ENCODE peak calls at places on chromosomes 3 and 15, in ten cellular contexts. B, R, E, H, T, X, N, C, S and O are unnamed samples.

GRCh38 chr3:62539762-62540161 is 166.4 kb upstream of the FEZF2 start:
- DNase-seq in E (no peak), T (no peak), R (no peak), N (no peak), H (no peak), B (no peak), X (no peak), C (no peak), S (no peak), O (no peak)

GRCh38 chr15:90836296-90836871 is 32.0 kb upstream of the FURIN start:
- DNase-seq in E (no peak), C (peak), H (peak), X (peak), S (no peak), T (no peak), N (no peak), B (no peak), R (no peak), O (no peak)

GRCh38 chr3:189898559-189899153 is 222.0 kb downstream of the P3H2 start:
- DNase-seq in C (peak), N (no peak), B (no peak), E (no peak), T (no peak), S (no peak), R (no peak), X (no peak), H (no peak), O (no peak)

GRCh38 chr3:6088433-6088832 is 772.5 kb upstream of the GRM7 start:
- DNase-seq in C (no peak), R (no peak), B (no peak), X (no peak), T (no peak), N (no peak), E (no peak), H (no peak), S (no peak), O (no peak)

GRCh38 chr15:60009124-60009523 is 5.0 kb downstream of the FOXB1 start:
- DNase-seq in E (no peak), S (no peak), H (no peak), X (no peak), C (no peak), T (no peak), B (no peak), R (no peak), N (no peak), O (no peak)

GRCh38 chr3:69250014-69250413 is 127.6 kb upstream of the LMOD3 start:
- DNase-seq in T (no peak), C (peak), S (no peak), N (no peak), X (no peak), B (no peak), H (peak), E (no peak), R (peak), O (no peak)

GRCh38 chr15:40192942-40193341 is 32.1 kb downstream of the BUB1B start:
- DNase-seq in T (no peak), H (no peak), X (no peak), E (no peak), B (no peak), C (no peak), S (no peak), N (no peak), R (no peak), O (no peak)

GRCh38 chr3:25872200-25872877 is 82.4 kb downstream of the OXSM start:
- DNase-seq in X (no peak), C (no peak), T (no peak), R (no peak), E (no peak), N (no peak), S (no peak), H (no peak), B (no peak), O (no peak)

GRCh38 chr3:190319660-190320059 is 2.6 kb downstream of the CLDN1 start:
- DNase-seq in X (no peak), H (no peak), E (no peak), C (no peak), T (no peak), S (no peak), R (no peak), N (no peak), B (no peak), O (no peak)

GRCh38 chr15:39594056-39594763 is 13.3 kb downstream of the THBS1 start:
- DNase-seq in T (no peak), R (peak), S (no peak), X (no peak), C (no peak), B (no peak), H (no peak), E (no peak), N (no peak), O (no peak)

GRCh38 chr3:26579126-26579525 is 43.4 kb upstream of the LRRC3B start:
- DNase-seq in N (no peak), X (no peak), E (no peak), R (no peak), C (no peak), T (no peak), H (no peak), S (no peak), B (no peak), O (no peak)

GRCh38 chr3:23668430-23668904 is 137.3 kb upstream of the UBE2E1 start:
- DNase-seq in T (no peak), N (no peak), R (no peak), E (peak), S (no peak), X (no peak), C (no peak), H (no peak), B (no peak), O (no peak)

GRCh38 chr15:85142324-85142723 is 160.7 kb downstream of the PDE8A start:
- DNase-seq in T (no peak), S (no peak), H (no peak), E (no peak), X (no peak), N (no peak), R (no peak), C (no peak), B (no peak), O (no peak)

GRCh38 chr15:41905360-41905793 is 11.5 kb upstream of the SPTBN5 start:
- DNase-seq in R (no peak), N (no peak), C (no peak), E (no peak), B (no peak), S (no peak), X (no peak), T (no peak), H (no peak), O (no peak)

GRCh38 chr15:51312754-51313390 is 25.5 kb downstream of the CYP19A1 start:
- DNase-seq in E (no peak), S (no peak), N (no peak), C (no peak), R (no peak), X (peak), H (no peak), T (no peak), B (no peak), O (no peak)

GRCh38 chr3:129777806-129778205 is 115.7 kb downstream of the TMCC1 start:
- DNase-seq in T (no peak), C (no peak), E (no peak), N (no peak), X (no peak), R (no peak), B (no peak), S (no peak), H (no peak), O (no peak)

GRCh38 chr3:143443851-143444331 is 324.3 kb downstream of the CHST2 start:
- DNase-seq in T (peak), E (peak), N (no peak), S (peak), B (no peak), X (no peak), C (peak), R (peak), H (no peak), O (no peak)

GRCh38 chr3:8458235-8458634 is 43.4 kb upstream of the LMCD1 start:
- DNase-seq in X (no peak), T (no peak), E (no peak), C (no peak), S (no peak), H (no peak), B (no peak), N (no peak), R (no peak), O (no peak)

GRCh38 chr15:95845862-95846515 is 484.5 kb upstream of the NR2F2 start:
- DNase-seq in B (peak), S (peak), C (no peak), R (no peak), X (no peak), E (no peak), T (peak), N (peak), H (no peak), O (no peak)

GRCh38 chr3:133124511-133124910 is 86.3 kb downstream of the TMEM108 start:
- DNase-seq in X (no peak), S (no peak), N (no peak), B (no peak), T (no peak), C (no peak), H (no peak), E (no peak), R (no peak), O (no peak)

GRCh38 chr15:82548700-82549099 is 8.4 kb upstream of the RPS17 start:
- DNase-seq in R (no peak), S (no peak), C (no peak), X (no peak), H (no peak), E (no peak), B (no peak), T (no peak), N (no peak), O (no peak)

GRCh38 chr3:89606151-89606550 is 498.7 kb downstream of the EPHA3 start:
- DNase-seq in B (no peak), X (peak), C (no peak), E (no peak), H (no peak), T (no peak), S (no peak), R (no peak), N (no peak), O (no peak)

GRCh38 chr15:95615436-95615835 is 715.1 kb upstream of the NR2F2 start:
- DNase-seq in T (no peak), R (no peak), B (no peak), X (no peak), C (no peak), N (no peak), E (no peak), S (no peak), H (no peak), O (no peak)

GRCh38 chr3:184368804-184369183 is 7.3 kb downstream of the POLR2H start:
- DNase-seq in X (no peak), C (no peak), B (no peak), N (no peak), T (no peak), S (no peak), R (no peak), E (no peak), H (no peak), O (no peak)

GRCh38 chr3:107438671-107439070 is 61.4 kb downstream of the CCDC54 start:
- DNase-seq in R (no peak), C (no peak), X (no peak), B (no peak), E (no peak), S (no peak), N (no peak), T (no peak), H (no peak), O (no peak)

GRCh38 chr15:80967451-80967850 is 22.2 kb downstream of the MESD start:
- DNase-seq in E (no peak), N (no peak), S (no peak), X (peak), C (no peak), H (peak), B (no peak), R (no peak), T (no peak), O (no peak)

GRCh38 chr3:901953-902778 is 190.7 kb upstream of the CNTN6 start:
- DNase-seq in B (no peak), N (no peak), S (no peak), X (no peak), C (peak), H (no peak), R (no peak), E (no peak), T (no peak), O (no peak)

GRCh38 chr3:75341324-75342067 is 322.6 kb upstream of the FRG2C start:
- DNase-seq in E (no peak), B (no peak), C (peak), T (no peak), H (peak), N (no peak), R (no peak), S (no peak), X (no peak), O (no peak)
- TF ChIP-seq CTCF in E (no peak), B (no peak), C (no peak), T (no peak), H (peak), N (no peak), R (no peak), S (no peak), X (peak), O (no peak)

GRCh38 chr3:29099296-29099695 is 181.6 kb upstream of the RBMS3 start:
- DNase-seq in R (no peak), H (no peak), S (no peak), T (no peak), B (no peak), E (no peak), N (no peak), X (no peak), C (no peak), O (no peak)
- TF ChIP-seq CTCF in R (no peak), H (no peak), S (no peak), T (no peak), B (no peak), E (no peak), N (no peak), X (no peak), C (no peak), O (no peak)

DNA sequence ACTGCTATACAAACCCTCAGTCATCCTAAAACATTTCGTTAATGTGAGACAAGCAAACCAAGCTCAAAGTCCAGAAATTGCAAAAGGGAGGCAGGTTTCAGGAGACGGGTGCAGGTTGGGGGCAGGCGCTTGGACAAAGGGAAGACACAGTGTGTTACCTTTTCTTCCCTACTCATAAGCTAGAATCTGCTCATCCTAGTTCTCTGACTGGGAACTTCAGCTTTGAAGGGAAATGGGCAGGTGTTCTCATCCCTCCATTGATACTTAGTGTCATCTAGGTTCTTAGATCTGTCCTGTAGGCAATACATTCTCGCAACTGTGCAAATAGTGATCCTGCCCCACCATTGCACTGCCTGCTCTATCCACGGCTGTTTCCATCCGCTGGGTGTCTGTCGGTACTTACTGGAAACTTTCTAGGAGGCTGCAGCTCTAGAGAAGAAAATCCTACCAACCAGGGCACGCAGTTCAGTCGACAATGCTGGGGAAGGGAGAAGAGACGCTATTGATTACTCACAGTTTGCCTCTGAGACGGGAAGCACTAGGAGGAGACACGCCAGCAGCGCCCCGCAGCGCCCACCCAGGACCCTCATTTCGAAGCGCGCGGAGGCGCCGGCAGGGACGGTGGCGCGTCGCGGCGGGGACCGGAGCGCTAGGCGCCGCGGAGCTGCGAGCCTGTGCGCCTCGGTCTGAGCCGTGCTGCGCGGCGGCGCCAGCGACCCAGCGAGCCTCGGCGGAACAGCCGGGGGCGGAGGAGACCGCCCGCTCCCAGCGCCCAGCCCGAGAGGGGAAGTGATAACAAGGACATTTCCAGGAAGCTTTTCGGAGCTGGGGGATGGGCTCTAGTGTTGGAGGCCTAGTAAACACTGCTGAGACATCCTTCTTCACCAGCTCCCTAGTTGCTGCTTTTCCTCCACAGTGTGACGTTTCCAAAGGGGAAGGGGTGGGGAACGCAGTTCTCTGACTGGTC is at the start of gene PROS1:
- DNase-seq in R (peak), N (peak), S (peak), H (peak), C (peak), X (peak), T (peak), B (peak), E (peak), O (no peak)
- TF ChIP-seq CTCF in R (no peak), N (no peak), S (no peak), H (peak), C (no peak), X (peak), T (no peak), B (no peak), E (peak), O (peak)

GRCh38 chr3:52043750-52044149 is 12.6 kb downstream of the DUSP7 start:
- DNase-seq in R (no peak), N (no peak), B (no peak), S (no peak), X (no peak), T (no peak), H (no peak), C (no peak), E (no peak), O (peak)

GRCh38 chr3:52039846-52040245 is 16.5 kb downstream of the DUSP7 start:
- DNase-seq in H (no peak), B (peak), X (peak), T (peak), C (no peak), N (no peak), S (peak), R (no peak), E (no peak), O (no peak)

GRCh38 chr3:52039426-52039825 is 16.9 kb downstream of the DUSP7 start:
- DNase-seq in R (no peak), S (no peak), C (no peak), T (no peak), E (no peak), N (no peak), X (peak), B (no peak), H (no peak), O (no peak)

GRCh38 chr3:52040600-52040999 is 15.8 kb downstream of the DUSP7 start:
- DNase-seq in C (no peak), E (no peak), T (no peak), R (no peak), H (no peak), N (no peak), B (no peak), X (no peak), S (no peak), O (no peak)

DNA sequence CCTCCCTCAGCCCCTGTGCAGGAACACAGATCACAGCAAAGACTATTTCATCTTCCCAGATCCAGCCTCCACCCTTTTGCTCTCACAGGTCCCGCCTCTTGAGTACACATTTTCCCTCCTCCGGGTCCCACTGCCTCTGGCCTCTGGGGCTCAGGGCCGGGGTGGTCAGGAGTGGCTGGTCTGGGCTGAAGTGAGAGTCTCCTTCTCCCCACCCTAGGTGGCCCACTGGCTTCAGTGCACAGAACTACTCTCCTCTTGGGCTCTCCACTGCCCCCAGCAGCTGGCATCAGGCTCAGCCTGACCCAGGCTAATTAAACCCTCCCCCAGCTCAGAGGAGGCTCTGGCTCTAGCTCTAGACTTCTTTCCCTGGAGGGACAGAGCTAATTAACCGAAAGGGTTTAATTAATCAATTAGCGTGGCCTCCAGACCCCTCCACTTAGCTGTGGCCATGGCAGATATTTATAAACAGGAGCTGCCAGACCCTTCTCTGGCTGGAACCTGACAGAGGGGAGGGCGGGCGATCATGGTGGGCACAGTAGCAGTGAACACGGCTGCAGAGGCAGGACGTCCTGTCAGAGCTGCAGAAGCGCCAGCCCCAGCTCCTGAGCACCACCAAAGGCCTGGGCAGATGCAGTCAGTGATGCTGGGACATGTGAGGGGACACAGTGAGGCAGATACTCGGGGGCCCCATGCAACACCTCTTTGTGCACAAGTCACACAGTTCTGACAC is 15.1 kb downstream of the DUSP7 start:
- DNase-seq in X (peak), E (no peak), B (no peak), H (peak), T (no peak), N (no peak), R (no peak), S (no peak), C (peak), O (peak)
- TF ChIP-seq CTCF in X (peak), E (no peak), B (no peak), H (peak), T (no peak), N (no peak), R (no peak), S (peak), C (peak), O (peak)

GRCh38 chr3:155753038-155753647 is 8.3 kb upstream of the PLCH1 start:
- DNase-seq in T (no peak), X (peak), B (no peak), E (no peak), S (no peak), N (no peak), H (no peak), C (peak), R (no peak), O (no peak)
- TF ChIP-seq CTCF in T (peak), X (peak), B (no peak), E (peak), S (no peak), N (no peak), H (peak), C (peak), R (peak), O (peak)

GRCh38 chr3:4665197-4665596 is 172.0 kb downstream of the ITPR1 start:
- DNase-seq in B (no peak), H (no peak), T (no peak), R (no peak), S (no peak), N (no peak), C (no peak), X (no peak), E (no peak), O (no peak)

GRCh38 chr3:4666078-4666477 is 172.9 kb downstream of the ITPR1 start:
- DNase-seq in H (no peak), B (no peak), C (no peak), N (no peak), R (no peak), S (no peak), T (no peak), X (no peak), E (no peak), O (no peak)

GRCh38 chr3:4672727-4673126 is 179.6 kb downstream of the ITPR1 start:
- DNase-seq in C (no peak), R (no peak), T (no peak), S (no peak), N (no peak), E (no peak), X (no peak), B (no peak), H (no peak), O (no peak)

GRCh38 chr3:4674216-4674615 is 181.1 kb downstream of the ITPR1 start:
- DNase-seq in C (no peak), B (no peak), X (no peak), R (no peak), N (no peak), E (no peak), S (no peak), H (no peak), T (no peak), O (no peak)

DNA sequence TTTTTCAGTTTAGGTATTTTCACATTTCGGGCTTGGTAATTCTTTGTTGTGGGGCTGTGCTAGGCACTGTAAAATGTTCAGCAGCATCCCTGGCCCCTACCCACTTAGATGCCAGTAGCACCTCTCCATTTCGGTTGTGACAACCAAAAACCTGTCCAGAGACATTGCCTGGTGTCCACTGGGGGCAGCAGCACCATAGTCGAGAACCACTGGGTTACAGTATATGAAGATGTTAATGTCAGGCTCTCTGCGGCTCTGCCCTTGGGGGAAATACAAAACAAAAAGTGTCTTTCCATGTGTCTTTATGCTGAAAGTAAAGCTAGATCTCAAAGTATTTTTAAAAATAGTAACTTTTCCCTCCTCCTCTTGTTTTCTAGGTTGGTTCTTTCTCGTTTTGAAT is 177.2 kb downstream of the ITPR1 start:
- DNase-seq in T (no peak), C (peak), B (no peak), X (peak), N (no peak), H (peak), R (no peak), S (no peak), E (no peak), O (no peak)
- TF ChIP-seq CTCF in T (no peak), C (peak), B (no peak), X (peak), N (no peak), H (peak), R (no peak), S (peak), E (peak), O (no peak)

GRCh38 chr15:75647370-75648155 is at the start of gene SNX33:
- DNase-seq in N (peak), S (peak), R (peak), X (peak), E (no peak), H (peak), T (peak), B (peak), C (peak), O (peak)
- TF ChIP-seq CTCF in N (peak), S (peak), R (no peak), X (peak), E (no peak), H (peak), T (peak), B (peak), C (peak), O (peak)